ENCODE peak calls at places on chromosomes 6 and 20, in ten cellular contexts. R is AG10803, E is natural killer cell, U is GM13977, G is pancreas, K is H9, V is cardiac fibroblast, D is kidney, Z is Peyer's patch, Q is type B pancreatic cell. I is an unnamed sample.

GRCh38 chr6:68651018-68651985 is 16.2 kb downstream of the ADGRB3 start:
- DNase-seq in R (peak; percentile 5), E (no peak), U (no peak), G (no peak), K (no peak), V (peak; percentile 63), D (no peak), Z (no peak), Q (no peak), I (peak; percentile 39)

GRCh38 chr6:158125271-158125670 is 42.8 kb downstream of the SERAC1 start:
- DNase-seq in R (no peak), E (no peak), U (no peak), G (no peak), K (no peak), V (no peak), D (no peak), Z (no peak), Q (no peak), I (no peak)

GRCh38 chr6:156662025-156662445 is 115.1 kb upstream of the ARID1B start:
- DNase-seq in R (peak; percentile 99), E (no peak), U (peak; percentile 45), G (no peak), K (peak; percentile 91), V (peak; percentile 92), D (no peak), Z (peak; percentile 65), Q (peak; percentile 78), I (peak; percentile 66)

GRCh38 chr6:107692351-107692750 is 131.8 kb downstream of the SCML4 start:
- DNase-seq in R (peak; percentile 78), E (no peak), U (no peak), G (no peak), K (no peak), V (peak; percentile 86), D (no peak), Z (no peak), Q (no peak), I (peak; percentile 43)

GRCh38 chr20:51404297-51405060 is 138.0 kb downstream of the NFATC2 start:
- DNase-seq in R (no peak), E (peak; percentile 79), U (peak; percentile 86), G (no peak), K (peak; percentile 29), V (peak; percentile 20), D (peak; percentile 85), Z (peak; percentile 94), Q (no peak), I (no peak)

GRCh38 chr20:20211988-20212518 is 155.9 kb upstream of the INSM1 start:
- DNase-seq in R (no peak), E (no peak), U (no peak), G (no peak), K (no peak), V (no peak), D (no peak), Z (no peak), Q (no peak), I (no peak)

GRCh38 chr6:157019733-157020132 is 242.6 kb downstream of the ARID1B start:
- DNase-seq in R (peak; percentile 25), E (no peak), U (peak; percentile 36), G (no peak), K (no peak), V (peak; percentile 52), D (no peak), Z (no peak), Q (no peak), I (no peak)

GRCh38 chr20:52800734-52801627 is 171.2 kb upstream of the TSHZ2 start:
- DNase-seq in R (no peak), E (no peak), U (no peak), G (no peak), K (no peak), V (no peak), D (no peak), Z (no peak), Q (no peak), I (no peak)

GRCh38 chr6:43496370-43497128 is 13.6 kb downstream of the LRRC73 start:
- DNase-seq in R (peak; percentile 65), E (no peak), U (peak; percentile 53), G (no peak), K (peak; percentile 71), V (peak; percentile 51), D (no peak), Z (no peak), Q (no peak), I (peak; percentile 88)

GRCh38 chr20:58619847-58620431 is 31.1 kb upstream of the STX16 start:
- DNase-seq in R (no peak), E (no peak), U (no peak), G (no peak), K (peak; percentile 62), V (no peak), D (peak; percentile 33), Z (no peak), Q (no peak), I (no peak)

GRCh38 chr6:26205625-26206574 is 118.7 kb downstream of the HFE start:
- DNase-seq in R (peak; percentile 87), E (no peak), U (peak; percentile 23), G (no peak), K (no peak), V (peak; percentile 87), D (no peak), Z (no peak), Q (no peak), I (peak; percentile 62)

GRCh38 chr6:18431581-18431980 is 44.4 kb downstream of the RNF144B start:
- DNase-seq in R (peak; percentile 10), E (no peak), U (no peak), G (no peak), K (no peak), V (no peak), D (no peak), Z (no peak), Q (no peak), I (peak; percentile 36)

GRCh38 chr20:31720486-31721407 is 1.9 kb downstream of the BCL2L1 start:
- DNase-seq in R (no peak), E (peak; percentile 34), U (peak; percentile 38), G (no peak), K (no peak), V (no peak), D (no peak), Z (peak; percentile 79), Q (no peak), I (peak; percentile 18)

GRCh38 chr20:36085686-36086267 is 68.8 kb upstream of the EPB41L1 start:
- DNase-seq in R (peak; percentile 53), E (no peak), U (no peak), G (no peak), K (peak; percentile 43), V (peak; percentile 49), D (peak; percentile 86), Z (peak; percentile 84), Q (no peak), I (peak; percentile 92)

GRCh38 chr6:49892280-49892679 is 25.9 kb upstream of the CRISP1 start:
- DNase-seq in R (no peak), E (no peak), U (no peak), G (no peak), K (peak; percentile 30), V (no peak), D (no peak), Z (no peak), Q (no peak), I (peak; percentile 5)

GRCh38 chr6:116210750-116211425 is 43.0 kb downstream of the TSPYL4 start:
- DNase-seq in R (peak; percentile 69), E (no peak), U (no peak), G (no peak), K (no peak), V (peak; percentile 63), D (no peak), Z (no peak), Q (no peak), I (peak; percentile 94)

GRCh38 chr6:51108563-51109234 is 290.0 kb downstream of the TFAP2B start:
- DNase-seq in R (peak; percentile 10), E (no peak), U (no peak), G (no peak), K (no peak), V (no peak), D (no peak), Z (no peak), Q (no peak), I (peak; percentile 18)

GRCh38 chr20:45329497-45330319 is 18.5 kb downstream of the SDC4 start:
- DNase-seq in R (no peak), E (no peak), U (no peak), G (no peak), K (no peak), V (no peak), D (no peak), Z (no peak), Q (no peak), I (no peak)
- TF ChIP-seq CTCF in R (no peak), E (no peak), U (no peak), G (no peak), K (peak; percentile 13), V (no peak), D (no peak), Z (no peak), Q (no peak), I (no peak)

DNA sequence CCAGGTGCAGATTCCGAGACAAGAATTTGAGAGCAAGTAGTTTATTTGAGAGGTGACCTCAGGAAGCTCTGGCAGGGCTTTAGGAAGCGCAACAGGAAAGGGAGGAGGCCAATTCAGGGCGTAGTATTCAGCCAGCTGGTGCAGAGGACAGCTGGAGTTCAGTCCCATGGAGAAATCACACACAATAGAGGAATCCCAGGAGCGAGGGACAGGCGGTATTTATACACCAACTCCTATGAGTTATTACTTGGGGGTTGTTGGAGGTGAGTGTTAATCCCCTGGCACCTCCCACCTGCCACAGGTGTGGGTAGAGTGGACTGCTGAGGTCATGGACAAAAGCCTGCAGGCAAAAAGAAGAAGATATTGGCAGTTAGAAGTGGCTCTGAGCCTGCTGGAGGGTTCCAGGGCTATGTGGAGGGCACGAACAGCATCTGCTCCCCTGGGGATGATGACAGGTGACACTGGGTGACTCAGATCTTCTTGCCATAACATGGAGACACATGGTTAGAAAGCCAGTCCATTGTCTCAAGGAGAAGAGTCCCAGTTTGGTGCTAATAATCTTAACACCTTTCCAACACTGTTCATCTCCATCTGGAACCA is 13.9 kb upstream of the SULF2 start:
- DNase-seq in R (no peak), E (no peak), U (no peak), G (no peak), K (no peak), V (peak; percentile 53), D (no peak), Z (no peak), Q (no peak), I (no peak)
- TF ChIP-seq CTCF in R (no peak), E (no peak), U (no peak), G (no peak), K (no peak), V (no peak), D (no peak), Z (no peak), Q (no peak), I (no peak)

GRCh38 chr6:97053643-97054411 is 129.3 kb downstream of the KLHL32 start:
- DNase-seq in R (peak; percentile 20), E (no peak), U (no peak), G (no peak), K (no peak), V (peak; percentile 46), D (no peak), Z (no peak), Q (no peak), I (no peak)
- TF ChIP-seq CTCF in R (peak; percentile 65), E (peak; percentile 8), U (peak; percentile 33), G (peak; percentile 25), K (peak; percentile 73), V (peak; percentile 50), D (peak; percentile 53), Z (peak; percentile 49), Q (peak; percentile 91), I (peak; percentile 40)

DNA sequence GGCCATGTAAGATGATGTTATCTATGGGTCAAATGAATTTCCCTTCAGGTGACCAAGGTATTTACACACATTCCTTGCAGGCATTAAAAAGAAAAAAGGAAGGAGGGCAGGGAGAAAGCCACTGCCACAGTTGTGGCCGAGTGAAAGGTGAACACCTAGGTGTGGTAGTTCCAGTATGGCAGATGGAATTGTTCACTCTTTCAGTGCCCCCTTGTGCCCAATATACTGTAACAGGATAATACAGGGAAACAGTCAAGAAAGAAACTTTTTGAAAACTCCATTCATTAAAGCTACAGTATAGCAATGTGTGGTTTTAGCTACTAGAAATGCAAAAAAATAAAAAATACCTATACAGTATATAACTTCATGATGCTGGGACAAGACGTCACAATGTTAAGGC is 52.1 kb downstream of the BMP2 start:
- DNase-seq in R (no peak), E (no peak), U (no peak), G (no peak), K (no peak), V (peak; percentile 18), D (no peak), Z (no peak), Q (no peak), I (peak; percentile 42)
- TF ChIP-seq CTCF in R (peak; percentile 19), E (no peak), U (no peak), G (peak; percentile 15), K (peak; percentile 40), V (peak; percentile 16), D (peak; percentile 31), Z (no peak), Q (no peak), I (peak; percentile 34)

I was measured in MCF 10A.